ENCODE peak calls at places on chromosome 18, in ten cellular contexts. W, G, H, Y, N, F, I, D, S and P are unnamed samples.
A peak's percentile ranks its signal among the peaks of the same experiment; 100 is the strongest.

GRCh38 chr18:52334896-52335295 is 5.1 kb upstream of the DCC start:
- DNase-seq in S (no peak), F (no peak), I (no peak), N (no peak), H (no peak), G (no peak), Y (no peak), W (peak; percentile 91), D (no peak), P (no peak)

GRCh38 chr18:69874058-69874457 is 73.6 kb downstream of the CD226 start:
- DNase-seq in Y (no peak), S (no peak), D (no peak), W (peak; percentile 6), F (no peak), N (no peak), G (no peak), I (no peak), H (no peak), P (no peak)

GRCh38 chr18:61676763-61677434 is 215.9 kb downstream of the RNF152 start:
- DNase-seq in Y (no peak), I (no peak), S (no peak), D (no peak), W (no peak), H (no peak), N (no peak), F (no peak), G (no peak), P (no peak)

GRCh38 chr18:24949908-24950307 is 402.1 kb downstream of the ZNF521 start:
- DNase-seq in F (no peak), S (no peak), I (no peak), Y (no peak), G (no peak), H (no peak), W (no peak), N (no peak), D (no peak), P (no peak)

GRCh38 chr18:23162473-23162872 is 27.2 kb downstream of the CABLES1 start:
- DNase-seq in G (no peak), F (no peak), D (no peak), I (no peak), H (no peak), W (no peak), N (no peak), S (no peak), Y (no peak), P (no peak)

GRCh38 chr18:11322716-11323115 is 173.3 kb upstream of the PIEZO2 start:
- DNase-seq in G (no peak), W (peak; percentile 1), I (no peak), Y (no peak), F (no peak), H (no peak), N (no peak), S (no peak), D (no peak), P (no peak)

GRCh38 chr18:54717673-54718435 is 110.4 kb upstream of the RAB27B start:
- DNase-seq in W (peak; percentile 63), H (peak; percentile 9), F (no peak), G (no peak), Y (no peak), D (no peak), S (no peak), N (no peak), I (no peak), P (no peak)

GRCh38 chr18:63395503-63395902 is 26.8 kb downstream of the VPS4B start:
- DNase-seq in D (no peak), S (no peak), H (no peak), I (no peak), F (no peak), N (no peak), W (no peak), G (no peak), Y (no peak), P (no peak)

GRCh38 chr18:49024808-49025361 is 74.1 kb upstream of the SMAD7 start:
- DNase-seq in Y (no peak), W (no peak), H (no peak), N (no peak), F (no peak), G (no peak), D (peak; percentile 66), I (no peak), S (peak; percentile 25), P (no peak)

GRCh38 chr18:9559253-9559652 is 55.1 kb downstream of the PPP4R1 start:
- DNase-seq in D (no peak), N (no peak), F (no peak), S (no peak), G (no peak), Y (no peak), I (no peak), W (no peak), H (no peak), P (no peak)

GRCh38 chr18:44564922-44565321 is 115.8 kb upstream of the SETBP1 start:
- DNase-seq in I (no peak), W (peak; percentile 65), G (no peak), D (no peak), F (no peak), H (no peak), N (no peak), S (no peak), Y (no peak), P (no peak)

GRCh38 chr18:36025025-36025424 is 42.3 kb downstream of the RPRD1A start:
- DNase-seq in N (no peak), G (no peak), F (no peak), D (no peak), I (no peak), S (no peak), H (no peak), Y (no peak), W (peak; percentile 62), P (no peak)

DNA sequence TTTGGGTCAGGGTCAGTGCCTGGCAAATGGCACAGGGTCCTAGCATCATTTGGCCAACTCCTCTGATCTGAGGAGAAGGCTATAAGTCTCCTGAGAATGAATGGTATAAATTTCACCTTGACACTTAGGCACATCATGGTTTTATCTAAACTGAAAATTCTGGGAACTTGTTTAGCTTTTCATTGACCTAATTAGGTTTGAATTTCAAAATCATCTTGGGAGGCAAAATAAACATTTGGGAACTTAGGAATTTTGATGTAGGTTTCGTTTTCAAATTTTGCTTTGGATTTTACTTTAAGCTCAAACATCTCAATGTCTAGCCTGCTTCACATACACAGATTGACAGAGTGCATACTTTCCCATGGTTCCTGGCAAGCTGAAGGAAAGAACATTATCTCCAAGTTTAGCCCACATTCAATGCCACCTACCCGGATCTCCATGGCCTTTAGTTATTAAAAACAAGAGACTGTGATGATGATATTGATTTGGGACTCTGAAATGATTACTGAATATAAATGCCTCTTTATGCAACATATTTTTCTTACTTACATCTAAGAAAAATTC is 44.5 kb downstream of the MYOM1 start:
- DNase-seq in H (no peak), D (no peak), N (no peak), W (peak; percentile 5), G (no peak), Y (no peak), F (no peak), I (no peak), S (no peak), P (no peak)
- H3K27ac ChIP-seq in H (no peak overlapping the region), D (no peak overlapping the region), N (no peak overlapping the region), W (no peak overlapping the region), G (peak overlapping the region; percentile 8), Y (no peak overlapping the region), F (no peak overlapping the region), I (no peak overlapping the region), S (no peak overlapping the region), P (no peak overlapping the region)

GRCh38 chr18:78825168-78825567 is 154.4 kb upstream of the SALL3 start:
- DNase-seq in I (no peak), F (no peak), D (no peak), Y (no peak), S (no peak), H (no peak), W (no peak), N (no peak), G (no peak), P (no peak)
- H3K27me3 ChIP-seq in I (no peaks in the 10 kb centered on the region), F (peaks cover 44% of the 10 kb centered on the region), D (no peaks in the 10 kb centered on the region), Y (no peaks in the 10 kb centered on the region), S (no peaks in the 10 kb centered on the region), H (no peaks in the 10 kb centered on the region), W (no peaks in the 10 kb centered on the region), N (peaks cover 27% of the 10 kb centered on the region), G (no peaks in the 10 kb centered on the region), P (peaks cover 46% of the 10 kb centered on the region)

GRCh38 chr18:2967820-2968219 is 45.1 kb downstream of the LPIN2 start:
- DNase-seq in S (no peak), N (no peak), F (no peak), D (no peak), W (no peak), H (no peak), I (no peak), G (no peak), Y (no peak), P (no peak)

GRCh38 chr18:2967357-2967756 is 45.6 kb downstream of the LPIN2 start:
- DNase-seq in F (no peak), Y (no peak), G (no peak), D (no peak), H (no peak), I (no peak), N (no peak), W (no peak), S (no peak), P (no peak)

GRCh38 chr18:2963048-2963447 is 49.9 kb downstream of the LPIN2 start:
- DNase-seq in D (no peak), S (no peak), H (peak; percentile 89), G (no peak), Y (no peak), W (no peak), I (no peak), F (no peak), N (no peak), P (no peak)

GRCh38 chr18:2964349-2965010 is 48.5 kb downstream of the LPIN2 start:
- DNase-seq in Y (no peak), S (no peak), H (no peak), F (no peak), W (no peak), I (no peak), D (no peak), G (no peak), N (no peak), P (no peak)

GRCh38 chr18:2965797-2966196 is 47.1 kb downstream of the LPIN2 start:
- DNase-seq in G (no peak), Y (no peak), D (no peak), I (no peak), W (no peak), S (no peak), F (no peak), H (no peak), N (no peak), P (no peak)
- H3K4me1 ChIP-seq in G (peaks cover 11% of the 10 kb centered on the region), Y (peaks cover 76% of the 10 kb centered on the region), D (peaks cover 7% of the 10 kb centered on the region), I (peaks cover 53% of the 10 kb centered on the region), W (peaks cover 17% of the 10 kb centered on the region), S (peaks cover 38% of the 10 kb centered on the region), F (peaks cover 60% of the 10 kb centered on the region), H (peaks cover 98% of the 10 kb centered on the region), N (no peaks in the 10 kb centered on the region), P (peaks cover 45% of the 10 kb centered on the region)

GRCh38 chr18:74534150-74534969 is at the start of gene CNDP1:
- DNase-seq in D (no peak), H (no peak), S (peak; percentile 31), G (no peak), W (no peak), I (no peak), Y (no peak), F (no peak), N (no peak), P (no peak)
- H3K27ac ChIP-seq in D (no peak within 1 kb of the TSS), H (no peak within 1 kb of the TSS), S (no peak within 1 kb of the TSS), G (no peak within 1 kb of the TSS), W (no peak within 1 kb of the TSS), I (no peak within 1 kb of the TSS), Y (no peak within 1 kb of the TSS), F (no peak within 1 kb of the TSS), N (no peak within 1 kb of the TSS), P (no peak within 1 kb of the TSS)